ENCODE peak calls at places on chromosomes 4 and X, in nine cellular contexts. T, P, B, F, H, X, O, M and Q are unnamed samples. For H3K4me1, the result is how much of the 10 kb centered on the place peaks cover.

GRCh38 chr4:37138019-37138653 is 106.4 kb upstream of the NWD2 start:
- DNase-seq in M (no peak), F (no peak), P (no peak), B (no peak), O (no peak), H (no peak), X (no peak), T (no peak), Q (no peak)

GRCh38 chr4:40261246-40262078 is 64.6 kb downstream of the RHOH start:
- DNase-seq in F (no peak), O (no peak), P (no peak), B (no peak), M (no peak), T (no peak), X (no peak), H (no peak), Q (no peak)

GRCh38 chr4:154164931-154165839 is 326.4 kb downstream of the DCHS2 start:
- DNase-seq in H (peak), B (no peak), M (no peak), F (peak), O (no peak), T (no peak), X (no peak), P (no peak), Q (no peak)

GRCh38 chr4:137664055-137664405 is 131.7 kb upstream of the PCDH18 start:
- DNase-seq in P (no peak), O (no peak), X (no peak), B (no peak), T (no peak), F (peak), H (no peak), M (no peak), Q (peak)

GRCh38 chrX:69133561-69134542 is 31.4 kb downstream of the PJA1 start:
- DNase-seq in T (no peak), B (peak), X (peak), H (peak), F (peak), P (no peak), O (no peak), M (no peak), Q (peak)

GRCh38 chr4:173752610-173753009 is 222.6 kb upstream of the HAND2 start:
- DNase-seq in X (peak), O (peak), F (no peak), P (no peak), T (no peak), B (no peak), H (peak), M (no peak), Q (peak)

GRCh38 chr4:54100607-54101189 is 735 bp downstream of the GSX2 start:
- DNase-seq in X (peak), T (no peak), M (no peak), F (no peak), B (no peak), P (no peak), O (no peak), H (no peak), Q (no peak)

GRCh38 chrX:150942958-150943594 is 40.1 kb upstream of the HMGB3 start:
- DNase-seq in M (no peak), X (no peak), B (no peak), T (no peak), F (peak), P (no peak), H (no peak), O (no peak), Q (no peak)

GRCh38 chrX:103644125-103644524 is 15.3 kb downstream of the TCEAL1 start:
- DNase-seq in P (no peak), F (no peak), M (no peak), T (no peak), H (no peak), O (no peak), X (no peak), B (no peak), Q (no peak)

GRCh38 chr4:183300070-183300469 is 20.0 kb downstream of the CLDN22 start:
- DNase-seq in T (no peak), P (no peak), O (no peak), X (no peak), H (no peak), F (peak), M (no peak), B (no peak), Q (no peak)

GRCh38 chrX:69388526-69388925 is 115.6 kb upstream of the NALF2 start:
- DNase-seq in F (no peak), B (no peak), X (no peak), H (no peak), P (no peak), O (no peak), M (no peak), T (no peak), Q (no peak)

GRCh38 chrX:107733686-107734085 is 41.9 kb downstream of the TSC22D3 start:
- DNase-seq in B (no peak), M (no peak), P (no peak), O (no peak), F (no peak), H (no peak), X (no peak), T (no peak), Q (no peak)
- H3K4me1 ChIP-seq in B (under half), M (half or more), P (under half), O (under half), F (under half), H (under half), X (under half), T (half or more), Q (under half)

GRCh38 chr4:42637861-42638260 is 19.0 kb downstream of the ATP8A1 start:
- DNase-seq in T (no peak), H (no peak), P (no peak), M (no peak), B (no peak), O (no peak), F (no peak), X (no peak), Q (no peak)

GRCh38 chr4:42637104-42637503 is 19.8 kb downstream of the ATP8A1 start:
- DNase-seq in P (no peak), O (no peak), B (no peak), H (no peak), T (no peak), F (no peak), M (no peak), X (no peak), Q (no peak)

GRCh38 chr4:42638276-42638675 is 18.6 kb downstream of the ATP8A1 start:
- DNase-seq in X (no peak), M (no peak), O (no peak), H (no peak), B (no peak), P (no peak), T (no peak), F (no peak), Q (no peak)

GRCh38 chr4:42640613-42641012 is 16.3 kb downstream of the ATP8A1 start:
- DNase-seq in H (no peak), T (no peak), F (no peak), O (no peak), B (no peak), X (no peak), P (no peak), M (no peak), Q (no peak)

GRCh38 chr4:42638993-42639392 is 17.9 kb downstream of the ATP8A1 start:
- DNase-seq in X (no peak), B (no peak), T (no peak), H (no peak), M (no peak), O (no peak), F (no peak), P (no peak), Q (no peak)
- H3K4me1 ChIP-seq in X (under half), B (under half), T (half or more), H (under half), M (under half), O (under half), F (under half), P (half or more), Q (under half)

GRCh38 chrX:24465524-24465850 is 401 bp downstream of the PDK3 start:
- DNase-seq in P (no peak), X (no peak), T (peak), H (no peak), M (no peak), O (no peak), B (no peak), F (no peak), Q (peak)
- H3K4me1 ChIP-seq in P (under half), X (under half), T (under half), H (under half), M (under half), O (under half), B (under half), F (under half), Q (under half)

DNA sequence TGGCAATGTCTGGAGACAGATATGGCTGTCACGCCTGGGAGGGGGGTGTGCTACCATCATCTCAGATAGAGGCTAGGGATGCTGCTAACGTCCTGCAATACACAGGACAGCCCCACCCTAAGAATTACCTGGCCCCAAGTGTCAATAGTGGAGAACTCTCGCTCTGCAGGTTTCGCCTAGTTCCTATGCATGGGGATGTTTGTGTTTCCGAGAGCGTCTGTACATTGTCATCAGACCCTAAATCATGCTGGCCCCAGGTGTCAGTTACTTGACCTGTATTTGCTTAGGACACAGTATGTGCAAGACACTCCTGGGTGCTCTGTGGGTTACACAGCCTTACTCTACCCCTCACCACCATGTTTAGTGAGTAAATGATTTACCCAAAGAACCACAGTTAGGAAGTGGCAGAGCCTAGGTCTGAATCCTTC is 90.8 kb downstream of the AFF1 start:
- DNase-seq in P (no peak), B (no peak), M (no peak), H (no peak), O (no peak), X (no peak), F (no peak), T (no peak), Q (no peak)
- H3K4me1 ChIP-seq in P (under half), B (under half), M (half or more), H (under half), O (under half), X (under half), F (under half), T (half or more), Q (under half)

GRCh38 chr4:185019451-185020292 is 1.4 kb downstream of the HELT start:
- DNase-seq in P (no peak), B (no peak), H (no peak), X (no peak), T (no peak), M (no peak), F (no peak), O (no peak), Q (no peak)
- H3K4me1 ChIP-seq in P (under half), B (under half), H (under half), X (under half), T (half or more), M (under half), F (under half), O (under half), Q (under half)

GRCh38 chr4:77157859-77158486 is 966 bp downstream of the CCNG2 start:
- DNase-seq in M (peak), X (peak), T (peak), O (peak), H (peak), F (peak), P (peak), B (peak), Q (peak)
- H3K4me1 ChIP-seq in M (under half), X (under half), T (under half), O (under half), H (under half), F (under half), P (under half), B (under half), Q (under half)

GRCh38 chr4:25890653-25891485 is 23.2 kb upstream of the SMIM20 start:
- DNase-seq in H (no peak), F (no peak), B (no peak), O (no peak), X (no peak), P (no peak), M (no peak), T (no peak), Q (peak)
- H3K4me1 ChIP-seq in H (under half), F (under half), B (under half), O (under half), X (under half), P (under half), M (under half), T (under half), Q (under half)

GRCh38 chr4:109748114-109748513 is 18.2 kb upstream of the PLA2G12A start:
- DNase-seq in F (no peak), X (no peak), O (no peak), B (no peak), M (no peak), T (no peak), H (no peak), P (no peak), Q (no peak)
- H3K4me1 ChIP-seq in F (under half), X (under half), O (under half), B (under half), M (under half), T (under half), H (under half), P (under half), Q (under half)

DNA sequence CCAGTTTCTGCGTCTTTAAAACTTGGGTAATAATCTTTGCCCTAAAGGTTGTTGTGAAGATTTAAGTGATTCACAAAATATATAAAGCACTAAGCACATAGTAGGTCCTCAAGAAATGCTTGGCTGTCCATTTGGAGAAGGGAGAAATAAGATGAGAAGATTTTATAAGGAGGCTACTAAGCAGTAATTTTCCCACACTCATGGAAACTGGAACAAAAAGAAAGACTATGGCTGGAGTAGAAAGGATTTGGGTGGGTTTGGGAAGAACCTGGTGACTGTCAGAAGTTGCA is 47.0 kb downstream of the PRPS1 start:
- DNase-seq in T (no peak), B (no peak), O (no peak), H (no peak), M (no peak), X (no peak), P (no peak), F (no peak), Q (no peak)
- H3K4me1 ChIP-seq in T (half or more), B (under half), O (under half), H (under half), M (under half), X (under half), P (half or more), F (under half), Q (under half)

GRCh38 chr4:7899184-7899583 is 40.5 kb downstream of the AFAP1 start:
- DNase-seq in T (no peak), F (no peak), P (no peak), O (no peak), M (no peak), H (no peak), X (no peak), B (no peak), Q (no peak)

GRCh38 chr4:7900351-7900750 is 39.3 kb downstream of the AFAP1 start:
- DNase-seq in H (no peak), P (no peak), X (peak), T (no peak), B (no peak), M (no peak), O (peak), F (no peak), Q (peak)

GRCh38 chr4:7902826-7903225 is 36.8 kb downstream of the AFAP1 start:
- DNase-seq in P (no peak), F (peak), X (no peak), O (no peak), T (no peak), M (no peak), H (no peak), B (no peak), Q (no peak)

GRCh38 chr4:7902101-7902553 is 37.5 kb downstream of the AFAP1 start:
- DNase-seq in T (no peak), M (no peak), F (no peak), H (no peak), O (no peak), P (no peak), B (no peak), X (peak), Q (peak)

DNA sequence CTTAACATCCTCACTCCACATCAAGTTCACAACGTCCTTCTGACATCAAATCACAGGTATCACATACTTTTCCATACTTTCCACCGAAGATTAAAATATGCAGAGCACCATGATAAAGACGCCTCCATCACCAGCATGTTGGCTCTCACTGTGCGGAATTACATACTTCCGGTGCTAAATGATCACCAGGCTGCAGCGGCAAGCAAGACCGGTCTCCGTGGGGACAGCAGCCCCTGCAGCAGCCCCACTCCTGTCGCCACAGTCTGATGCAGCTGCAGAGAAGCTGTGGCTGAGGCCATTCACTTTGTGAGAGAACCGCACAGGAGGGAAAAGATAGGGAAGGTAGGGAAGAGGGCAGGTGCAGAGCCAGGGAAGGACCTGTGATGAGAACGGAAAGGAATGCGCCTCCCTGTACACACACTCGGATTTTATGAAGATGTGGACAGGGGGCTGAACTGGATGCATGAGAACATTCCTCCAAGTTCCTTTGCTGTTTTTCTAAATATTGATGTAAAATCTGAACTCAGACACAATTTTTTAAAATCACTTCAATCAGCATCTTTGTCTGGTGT is 38.3 kb downstream of the AFAP1 start:
- DNase-seq in H (no peak), B (no peak), M (no peak), F (peak), O (peak), P (no peak), X (peak), T (no peak), Q (no peak)
- H3K4me1 ChIP-seq in H (under half), B (under half), M (under half), F (under half), O (under half), P (under half), X (half or more), T (half or more), Q (half or more)